ENCODE peak calls at places on chromosomes 13 and 19, in nine cellular contexts. M is Peyer's patch, I is cardiac muscle cell, D is testis, Z is esophagus squamous epithelium, R is stomach, O is heart right ventricle, N is spleen, L is transverse colon. W is an unnamed sample. For H3K4me1 and H3K36me3, the result is how much of the 10 kb centered on the place peaks cover.

GRCh38 chr19:41695745-41696144 is 7.7 kb upstream of the CEACAM7 start:
- DNase-seq in M (peak), I (no peak), D (no peak), Z (no peak), R (no peak), O (no peak), N (peak), L (peak), W (no peak)

GRCh38 chr19:7605490-7606222 is 10.0 kb downstream of the CAMSAP3 start:
- DNase-seq in M (no peak), I (no peak), D (peak), Z (no peak), R (no peak), O (no peak), N (no peak), L (no peak), W (no peak)

GRCh38 chr19:46495789-46496099 is at the start of gene PNMA8B:
- DNase-seq in M (peak), I (peak), D (peak), Z (no peak), R (no peak), O (peak), N (peak), L (no peak), W (no peak)

GRCh38 chr19:50328257-50329145 is 676 bp downstream of the KCNC3 start:
- DNase-seq in M (no peak), I (peak), D (no peak), Z (no peak), R (no peak), O (peak), N (peak), L (no peak), W (no peak)

GRCh38 chr19:47573076-47574026 is at the start of gene ZNF541:
- DNase-seq in M (peak), I (no peak), D (peak), Z (no peak), R (peak), O (peak), N (peak), L (peak), W (peak)

GRCh38 chr13:26941345-26942174 is 181.0 kb upstream of the GPR12 start:
- DNase-seq in M (no peak), I (no peak), D (no peak), Z (no peak), R (no peak), O (no peak), N (no peak), L (no peak), W (no peak)

GRCh38 chr19:55528030-55528801 is 8.7 kb downstream of the SBK2 start:
- DNase-seq in M (no peak), I (no peak), D (no peak), Z (no peak), R (no peak), O (no peak), N (no peak), L (no peak), W (no peak)

GRCh38 chr19:29887498-29887897 is 54.5 kb upstream of the URI1 start:
- DNase-seq in M (peak), I (no peak), D (peak), Z (no peak), R (peak), O (no peak), N (peak), L (no peak), W (no peak)

GRCh38 chr13:101570410-101570809 is 117.9 kb downstream of the ITGBL1 start:
- DNase-seq in M (no peak), I (no peak), D (no peak), Z (no peak), R (no peak), O (no peak), N (no peak), L (no peak), W (no peak)

GRCh38 chr19:35557539-35558399 is 5.7 kb downstream of the ATP4A start:
- DNase-seq in M (peak), I (peak), D (peak), Z (no peak), R (peak), O (peak), N (peak), L (peak), W (peak)

GRCh38 chr13:32001392-32001768 is 30.2 kb upstream of the FRY start:
- DNase-seq in M (no peak), I (peak), D (no peak), Z (no peak), R (no peak), O (peak), N (no peak), L (no peak), W (no peak)

GRCh38 chr19:3976495-3977241 is 5.8 kb upstream of the DAPK3 start:
- DNase-seq in M (no peak), I (no peak), D (no peak), Z (no peak), R (no peak), O (no peak), N (no peak), L (no peak), W (no peak)

GRCh38 chr13:103282571-103283450 is 216.6 kb upstream of the SLC10A2 start:
- DNase-seq in M (peak), I (peak), D (no peak), Z (no peak), R (no peak), O (no peak), N (no peak), L (no peak), W (no peak)

GRCh38 chr13:52711277-52711676 is 28.3 kb downstream of the CNMD start:
- DNase-seq in M (no peak), I (no peak), D (no peak), Z (no peak), R (no peak), O (no peak), N (no peak), L (no peak), W (no peak)

GRCh38 chr19:53131732-53132131 is 978 bp downstream of the ZNF415 start:
- DNase-seq in M (no peak), I (no peak), D (peak), Z (no peak), R (no peak), O (no peak), N (no peak), L (no peak), W (no peak)

GRCh38 chr19:49749055-49749716 is 13.9 kb downstream of the TSKS start:
- DNase-seq in M (no peak), I (no peak), D (peak), Z (no peak), R (no peak), O (no peak), N (no peak), L (no peak), W (no peak)

GRCh38 chr13:84126671-84127171 is 244.4 kb upstream of the SLITRK1 start:
- DNase-seq in M (no peak), I (peak), D (no peak), Z (no peak), R (no peak), O (no peak), N (peak), L (no peak), W (no peak)

GRCh38 chr13:33873251-33873908 is 55.4 kb downstream of the RFC3 start:
- DNase-seq in M (no peak), I (no peak), D (no peak), Z (no peak), R (no peak), O (no peak), N (no peak), L (no peak), W (no peak)

GRCh38 chr13:33875658-33876401 is 57.9 kb downstream of the RFC3 start:
- DNase-seq in M (no peak), I (no peak), D (no peak), Z (no peak), R (no peak), O (peak), N (no peak), L (no peak), W (no peak)

GRCh38 chr13:33876716-33877394 is 58.9 kb downstream of the RFC3 start:
- DNase-seq in M (no peak), I (no peak), D (no peak), Z (no peak), R (no peak), O (no peak), N (no peak), L (no peak), W (no peak)

GRCh38 chr13:33872005-33872351 is 54.0 kb downstream of the RFC3 start:
- DNase-seq in M (no peak), I (no peak), D (no peak), Z (no peak), R (no peak), O (no peak), N (no peak), L (no peak), W (no peak)

GRCh38 chr13:33874871-33875270 is 56.9 kb downstream of the RFC3 start:
- DNase-seq in M (no peak), I (no peak), D (no peak), Z (no peak), R (no peak), O (no peak), N (no peak), L (no peak), W (no peak)
- TF ChIP-seq CTCF in M (no peak), I (peak), D (no peak), Z (no peak), R (no peak), O (no peak), N (no peak), L (no peak), W (no peak)

GRCh38 chr13:99506632-99507031 is 5.4 kb downstream of the TM9SF2 start:
- DNase-seq in M (peak), I (no peak), D (no peak), Z (no peak), R (no peak), O (no peak), N (no peak), L (no peak), W (no peak)
- H3K4me1 ChIP-seq in M (under half), I (under half), D (under half), Z (under half), R (under half), O (half or more), N (half or more), L (under half), W (under half)

DNA sequence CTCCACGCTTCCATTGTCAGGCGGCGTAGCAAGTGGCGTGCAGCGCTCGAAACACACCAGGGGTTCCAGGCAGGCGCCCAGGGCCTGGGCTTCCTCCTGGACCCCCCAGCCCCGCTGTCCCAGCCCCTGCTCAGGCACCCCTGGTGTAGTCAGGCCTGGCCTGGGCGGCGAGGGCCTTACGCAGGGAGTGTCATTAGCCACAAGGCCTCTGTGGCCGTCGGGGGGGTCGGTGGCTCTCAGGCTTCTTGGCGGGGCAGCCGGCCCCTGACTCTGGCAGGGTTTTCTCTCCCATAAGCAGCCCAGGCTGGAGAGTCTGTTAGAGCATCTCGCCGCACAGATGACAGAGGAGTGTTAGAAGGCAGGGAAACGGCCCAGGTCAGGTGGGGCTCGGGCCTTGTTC is 116.7 kb downstream of the KDM4B start:
- DNase-seq in M (no peak), I (no peak), D (no peak), Z (no peak), R (no peak), O (no peak), N (no peak), L (no peak), W (no peak)
- H3K36me3 ChIP-seq in M (under half), I (under half), D (under half), Z (under half), R (half or more), O (half or more), N (half or more), L (under half), W (under half)

DNA sequence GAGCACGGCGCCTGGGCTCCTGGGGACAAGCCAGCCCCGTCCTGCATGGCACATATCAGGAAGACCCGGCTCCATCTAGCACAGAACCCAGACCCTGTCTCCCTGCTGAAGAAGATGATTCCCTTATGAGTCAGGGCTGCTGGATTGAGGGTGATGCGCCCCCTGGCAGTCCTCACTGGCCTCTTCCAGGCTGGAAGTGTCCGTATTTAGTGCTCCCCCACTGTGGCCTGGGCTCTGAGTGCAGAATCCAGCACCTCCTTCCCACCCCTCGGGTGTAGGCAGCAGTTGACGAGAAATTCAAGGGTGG is 14.9 kb downstream of the COMP start:
- DNase-seq in M (no peak), I (no peak), D (no peak), Z (no peak), R (no peak), O (no peak), N (no peak), L (no peak), W (no peak)
- TF ChIP-seq CTCF in M (no peak), I (peak), D (no peak), Z (no peak), R (no peak), O (no peak), N (no peak), L (no peak), W (no peak)

GRCh38 chr19:40604647-40605200 is 3.6 kb downstream of the LTBP4 start:
- DNase-seq in M (peak), I (no peak), D (no peak), Z (no peak), R (no peak), O (peak), N (no peak), L (peak), W (no peak)
- H3K4me1 ChIP-seq in M (under half), I (under half), D (half or more), Z (half or more), R (half or more), O (half or more), N (half or more), L (half or more), W (under half)